ENCODE peak calls at places on chromosomes 5 and 9, in five cellular contexts. One of them, this sample, is unnamed.
A peak's percentile ranks its signal among the peaks of the same experiment; 100 is the strongest.

GRCh38 chr5:54460181-54460919 is 4.9 kb downstream of the HSPB3 start:
- DNase-seq in IMR-90: peak; percentile 71
- DNase-seq in naive B cell: no peak
- DNase-seq in epithelial cell of esophagus: peak; percentile 46
- DNase-seq in NCI-H774: no peak
- DNase-seq in this sample: no peak

GRCh38 chr5:149309354-149309753 is 35.9 kb upstream of the GRPEL2 start:
- DNase-seq in NCI-H774: no peak
- DNase-seq in epithelial cell of esophagus: no peak
- DNase-seq in naive B cell: no peak
- DNase-seq in IMR-90: no peak
- DNase-seq in this sample: no peak

GRCh38 chr9:87405677-87406544 is 91.8 kb upstream of the DAPK1 start:
- DNase-seq in NCI-H774: no peak
- DNase-seq in IMR-90: no peak
- DNase-seq in epithelial cell of esophagus: peak; percentile 33
- DNase-seq in naive B cell: no peak
- DNase-seq in this sample: no peak

GRCh38 chr9:112753725-112754124 is 3.2 kb downstream of the SNX30 start:
- DNase-seq in epithelial cell of esophagus: peak; percentile 77
- DNase-seq in NCI-H774: no peak
- DNase-seq in IMR-90: peak; percentile 94
- DNase-seq in naive B cell: no peak
- DNase-seq in this sample: no peak

GRCh38 chr9:99516657-99517049 is 294.6 kb downstream of the SEC61B start:
- DNase-seq in NCI-H774: no peak
- DNase-seq in epithelial cell of esophagus: no peak
- DNase-seq in IMR-90: no peak
- DNase-seq in naive B cell: no peak
- DNase-seq in this sample: no peak

GRCh38 chr5:59759600-59760357 is 133.7 kb downstream of the PDE4D start:
- DNase-seq in NCI-H774: no peak
- DNase-seq in epithelial cell of esophagus: peak; percentile 48
- DNase-seq in naive B cell: no peak
- DNase-seq in IMR-90: no peak
- DNase-seq in this sample: no peak

GRCh38 chr5:96324708-96325107 is 108.3 kb downstream of the PCSK1 start:
- DNase-seq in epithelial cell of esophagus: peak; percentile 92
- DNase-seq in NCI-H774: no peak
- DNase-seq in IMR-90: peak; percentile 96
- DNase-seq in naive B cell: no peak
- DNase-seq in this sample: no peak

GRCh38 chr9:5915438-5915837 is 24.7 kb downstream of the MLANA start:
- DNase-seq in IMR-90: no peak
- DNase-seq in NCI-H774: no peak
- DNase-seq in epithelial cell of esophagus: no peak
- DNase-seq in naive B cell: no peak
- DNase-seq in this sample: no peak

GRCh38 chr5:109450129-109450877 is 40.5 kb upstream of the PJA2 start:
- DNase-seq in IMR-90: no peak
- DNase-seq in NCI-H774: no peak
- DNase-seq in naive B cell: no peak
- DNase-seq in epithelial cell of esophagus: no peak
- DNase-seq in this sample: no peak

GRCh38 chr5:36374275-36374862 is 72.7 kb upstream of the RANBP3L start:
- DNase-seq in naive B cell: no peak
- DNase-seq in epithelial cell of esophagus: peak; percentile 16
- DNase-seq in NCI-H774: no peak
- DNase-seq in IMR-90: peak; percentile 48
- DNase-seq in this sample: no peak

GRCh38 chr5:179342577-179342976 is 2.7 kb downstream of the ADAMTS2 start:
- DNase-seq in naive B cell: no peak
- DNase-seq in epithelial cell of esophagus: no peak
- DNase-seq in IMR-90: peak; percentile 59
- DNase-seq in NCI-H774: no peak
- DNase-seq in this sample: peak; percentile 69

GRCh38 chr5:54681036-54681435 is 163.5 kb downstream of the SNX18 start:
- DNase-seq in epithelial cell of esophagus: no peak
- DNase-seq in naive B cell: no peak
- DNase-seq in IMR-90: no peak
- DNase-seq in NCI-H774: no peak
- DNase-seq in this sample: no peak

GRCh38 chr5:143554918-143555477 is 151.5 kb upstream of the NR3C1 start:
- DNase-seq in epithelial cell of esophagus: peak; percentile 82
- DNase-seq in naive B cell: no peak
- DNase-seq in IMR-90: peak; percentile 84
- DNase-seq in NCI-H774: no peak
- DNase-seq in this sample: no peak

GRCh38 chr9:112361602-112362001 is 18.3 kb upstream of the HSDL2 start:
- DNase-seq in NCI-H774: peak; percentile 11
- DNase-seq in naive B cell: peak; percentile 24
- DNase-seq in epithelial cell of esophagus: peak; percentile 61
- DNase-seq in IMR-90: peak; percentile 59
- DNase-seq in this sample: peak; percentile 44

GRCh38 chr9:107637421-107638420 is 148.2 kb upstream of the KLF4 start:
- DNase-seq in naive B cell: peak; percentile 35
- DNase-seq in IMR-90: peak; percentile 98
- DNase-seq in epithelial cell of esophagus: peak; percentile 74
- DNase-seq in NCI-H774: peak; percentile 6
- DNase-seq in this sample: no peak

GRCh38 chr5:78360674-78361225 is 333 bp downstream of the SCAMP1 start:
- DNase-seq in IMR-90: no peak
- DNase-seq in NCI-H774: peak; percentile 45
- DNase-seq in naive B cell: peak; percentile 66
- DNase-seq in epithelial cell of esophagus: no peak
- DNase-seq in this sample: peak; percentile 33

GRCh38 chr5:134142806-134143205 is 28.3 kb downstream of the TCF7 start:
- DNase-seq in NCI-H774: no peak
- DNase-seq in epithelial cell of esophagus: no peak
- DNase-seq in naive B cell: no peak
- DNase-seq in IMR-90: no peak
- DNase-seq in this sample: no peak

GRCh38 chr5:154367101-154367500 is 78.7 kb upstream of the SAP30L start:
- DNase-seq in NCI-H774: no peak
- DNase-seq in naive B cell: no peak
- DNase-seq in IMR-90: peak; percentile 87
- DNase-seq in epithelial cell of esophagus: peak; percentile 90
- DNase-seq in this sample: no peak

This sample was measured in SK-N-DZ.